ENCODE peak calls at places on chromosomes 6 and 20, in eight cellular contexts. D, L, E, V, T, O, B and H are unnamed samples.

GRCh38 chr6:10215711-10216110 is 199.2 kb downstream of the TFAP2A start:
- DNase-seq in D (no peak), L (no peak), E (no peak), V (no peak), T (no peak), O (no peak), B (no peak), H (no peak)

GRCh38 chr20:11452326-11452725 is 465.4 kb upstream of the BTBD3 start:
- DNase-seq in D (no peak), L (no peak), E (no peak), V (no peak), T (peak; percentile 15), O (peak; percentile 59), B (no peak), H (no peak)

GRCh38 chr20:49797292-49797628 is 15.4 kb upstream of the SLC9A8 start:
- DNase-seq in D (no peak), L (no peak), E (no peak), V (no peak), T (no peak), O (no peak), B (no peak), H (no peak)

GRCh38 chr20:16711859-16712258 is 18.0 kb upstream of the SNRPB2 start:
- DNase-seq in D (no peak), L (no peak), E (peak; percentile 51), V (no peak), T (no peak), O (no peak), B (no peak), H (no peak)

GRCh38 chr6:112665815-112666214 is 318.7 kb downstream of the RFPL4B start:
- DNase-seq in D (no peak), L (no peak), E (no peak), V (no peak), T (peak; percentile 41), O (peak; percentile 77), B (no peak), H (no peak)

GRCh38 chr6:143299253-143300166 is 151.0 kb downstream of the ADAT2 start:
- DNase-seq in D (no peak), L (no peak), E (no peak), V (no peak), T (peak; percentile 2), O (no peak), B (no peak), H (no peak)

GRCh38 chr6:20919677-20920385 is 385.6 kb downstream of the CDKAL1 start:
- DNase-seq in D (no peak), L (no peak), E (no peak), V (no peak), T (peak; percentile 49), O (peak; percentile 67), B (no peak), H (no peak)

GRCh38 chr20:60365882-60366281 is 407.7 kb downstream of the CDH26 start:
- DNase-seq in D (no peak), L (no peak), E (no peak), V (no peak), T (no peak), O (no peak), B (no peak), H (no peak)

GRCh38 chr6:163958646-163959045 is 544.1 kb downstream of the QKI start:
- DNase-seq in D (no peak), L (no peak), E (no peak), V (no peak), T (peak; percentile 18), O (peak; percentile 70), B (peak; percentile 18), H (no peak)

GRCh38 chr20:41168281-41169183 is 31.2 kb downstream of the PLCG1 start:
- DNase-seq in D (no peak), L (peak; percentile 21), E (no peak), V (no peak), T (no peak), O (no peak), B (no peak), H (no peak)

GRCh38 chr6:92753956-92754355 is 665.4 kb downstream of the EPHA7 start:
- DNase-seq in D (no peak), L (no peak), E (no peak), V (no peak), T (no peak), O (no peak), B (no peak), H (no peak)

GRCh38 chr6:220312-220711 is 72.0 kb upstream of the DUSP22 start:
- DNase-seq in D (no peak), L (no peak), E (peak; percentile 36), V (no peak), T (no peak), O (no peak), B (no peak), H (no peak)

GRCh38 chr20:2244993-2245392 is 50.8 kb upstream of the TGM3 start:
- DNase-seq in D (no peak), L (no peak), E (no peak), V (no peak), T (no peak), O (no peak), B (peak; percentile 23), H (no peak)

GRCh38 chr6:45116714-45117410 is 211.3 kb upstream of the RUNX2 start:
- DNase-seq in D (no peak), L (no peak), E (no peak), V (no peak), T (peak; percentile 53), O (peak; percentile 78), B (no peak), H (no peak)

GRCh38 chr6:11161031-11161966 is 49.8 kb upstream of the ERVFRD-1 start:
- DNase-seq in D (no peak), L (no peak), E (no peak), V (no peak), T (peak; percentile 75), O (peak; percentile 16), B (no peak), H (no peak)

GRCh38 chr20:38649275-38649891 is 47.8 kb downstream of the ARHGAP40 start:
- DNase-seq in D (no peak), L (no peak), E (peak; percentile 66), V (no peak), T (peak; percentile 48), O (no peak), B (peak; percentile 65), H (no peak)

GRCh38 chr20:14951707-14952106 is 614.3 kb upstream of the FLRT3 start:
- DNase-seq in D (no peak), L (no peak), E (no peak), V (no peak), T (peak; percentile 58), O (no peak), B (no peak), H (no peak)

GRCh38 chr20:60228255-60228654 is 270.0 kb downstream of the CDH26 start:
- DNase-seq in D (no peak), L (no peak), E (no peak), V (no peak), T (no peak), O (no peak), B (no peak), H (no peak)

DNA sequence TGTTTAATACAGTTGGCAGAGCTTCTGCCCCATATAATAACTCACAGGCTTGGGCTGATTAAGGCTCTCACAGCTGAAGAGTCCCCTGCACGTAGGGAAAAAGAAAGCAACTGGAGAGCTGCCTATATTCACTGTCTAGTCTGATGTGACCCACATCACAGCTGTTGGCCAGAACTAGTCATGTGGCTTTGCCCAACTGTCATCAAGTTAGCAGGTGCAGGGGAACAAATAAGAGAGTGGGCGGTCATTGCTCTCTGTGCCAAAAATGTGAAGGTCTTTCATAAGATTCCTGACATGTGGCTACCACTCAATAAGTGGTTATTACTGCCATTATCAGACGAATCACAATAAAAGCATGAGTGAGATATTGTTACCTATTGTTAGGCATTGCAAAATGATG is 665.2 kb downstream of the DOK5 start:
- DNase-seq in D (no peak), L (no peak), E (no peak), V (no peak), T (no peak), O (no peak), B (no peak), H (no peak)
- H3K4me1 ChIP-seq in D (no peaks in the 10 kb centered on the region), L (no peaks in the 10 kb centered on the region), E (no peaks in the 10 kb centered on the region), V (no peaks in the 10 kb centered on the region), T (no peaks in the 10 kb centered on the region), O (no peaks in the 10 kb centered on the region), B (no peaks in the 10 kb centered on the region), H (no peaks in the 10 kb centered on the region)

DNA sequence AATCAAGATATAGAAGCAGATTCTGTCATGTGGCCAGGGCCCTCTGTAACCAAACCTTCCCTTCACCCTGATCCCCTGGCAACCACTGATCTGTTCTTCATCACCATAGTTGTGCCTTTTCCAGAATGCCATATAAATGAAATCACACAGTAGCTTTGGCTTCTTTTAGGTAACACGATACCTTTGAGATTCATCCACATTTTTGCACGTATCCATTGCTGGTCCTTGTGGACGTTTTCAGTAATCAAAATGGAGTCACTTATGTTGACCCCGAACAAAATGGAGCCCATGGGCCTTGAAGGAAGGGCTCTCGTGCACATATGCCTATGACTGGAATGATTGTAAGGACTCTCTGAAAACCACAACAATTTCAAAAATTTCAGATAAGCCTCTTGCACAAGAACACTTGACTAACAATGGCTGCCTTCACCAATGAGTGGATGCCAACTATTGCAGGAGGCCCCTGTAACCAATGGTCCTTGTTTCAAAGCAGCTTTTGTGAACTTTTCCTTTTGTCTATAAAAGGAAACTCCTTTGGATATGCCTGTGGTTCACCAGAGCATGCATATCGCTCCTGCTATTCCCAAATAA is 84.3 kb upstream of the RALY start:
- DNase-seq in D (no peak), L (no peak), E (no peak), V (peak; percentile 12), T (peak; percentile 60), O (peak; percentile 96), B (no peak), H (peak; percentile 39)
- H3K36me3 ChIP-seq in D (no peaks in the 10 kb centered on the region), L (no peaks in the 10 kb centered on the region), E (no peaks in the 10 kb centered on the region), V (no peaks in the 10 kb centered on the region), T (no peaks in the 10 kb centered on the region), O (no peaks in the 10 kb centered on the region), B (no peaks in the 10 kb centered on the region), H (no peaks in the 10 kb centered on the region)

DNA sequence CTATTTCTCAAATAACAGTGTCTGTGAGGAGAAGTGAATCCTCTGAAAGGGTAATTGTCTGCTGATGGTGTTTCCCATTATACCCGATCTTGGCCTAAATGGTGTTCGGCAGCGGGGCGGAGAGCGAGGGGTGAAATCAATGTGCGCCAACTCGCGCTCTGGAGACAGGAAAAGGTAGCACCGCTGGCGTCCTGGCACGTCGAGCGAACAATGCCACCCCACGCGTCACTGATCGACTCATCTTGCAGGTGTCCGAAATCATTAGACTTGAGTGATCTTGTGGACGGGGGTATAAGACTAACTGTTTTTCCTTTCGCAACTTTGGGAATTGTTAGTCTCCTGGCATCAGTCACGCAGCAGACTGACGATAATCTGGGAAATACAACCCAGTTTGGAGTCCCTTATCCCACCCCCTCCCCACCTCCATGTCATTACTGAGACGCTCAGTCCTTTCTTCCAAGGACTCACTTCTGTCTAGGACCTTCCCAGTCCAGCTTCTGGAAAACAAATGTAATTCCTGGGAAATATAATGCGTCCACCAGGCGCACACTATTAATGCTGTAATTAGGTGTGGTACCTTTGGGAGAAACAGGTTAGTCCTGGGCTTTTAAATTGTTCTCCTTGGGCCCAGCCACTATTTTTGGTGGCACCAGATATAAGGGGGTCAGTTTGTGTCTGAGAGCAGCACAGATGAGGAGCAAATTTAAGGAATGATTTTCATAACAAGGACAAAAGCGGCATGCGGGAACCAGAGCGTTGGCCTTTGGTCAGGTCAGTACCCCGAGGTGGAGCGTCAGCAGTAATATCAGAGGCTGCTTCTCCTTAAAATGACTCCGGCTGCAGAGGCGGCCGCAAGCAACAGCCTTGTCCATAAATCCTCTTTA is 2.3 kb downstream of the LINC00237 start:
- DNase-seq in D (no peak), L (no peak), E (no peak), V (no peak), T (no peak), O (no peak), B (no peak), H (no peak)
- H3K4me1 ChIP-seq in D (peaks cover 38% of the 10 kb centered on the region), L (peaks cover 50% of the 10 kb centered on the region), E (peaks cover 36% of the 10 kb centered on the region), V (no peaks in the 10 kb centered on the region), T (no peaks in the 10 kb centered on the region), O (peaks cover 5% of the 10 kb centered on the region), B (peaks cover 8% of the 10 kb centered on the region), H (peaks cover 43% of the 10 kb centered on the region)

GRCh38 chr6:156877126-156877863 is 100.1 kb downstream of the ARID1B start:
- DNase-seq in D (peak; percentile 23), L (no peak), E (no peak), V (no peak), T (no peak), O (no peak), B (no peak), H (no peak)
- H3K36me3 ChIP-seq in D (no peaks in the 10 kb centered on the region), L (no peaks in the 10 kb centered on the region), E (no peaks in the 10 kb centered on the region), V (no peaks in the 10 kb centered on the region), T (no peaks in the 10 kb centered on the region), O (peaks cover 2% of the 10 kb centered on the region), B (no peaks in the 10 kb centered on the region), H (no peaks in the 10 kb centered on the region)